ENCODE peak calls at places on chromosome 2, in five cellular contexts. One of them, this sample, is unnamed.
A peak's percentile ranks its signal among the peaks of the same experiment; 100 is the strongest.

GRCh38 chr2:196336206-196336605 is 164.8 kb upstream of the STK17B start:
- DNase-seq in left lung: no peak
- DNase-seq in heart right ventricle: no peak
- DNase-seq in bronchial epithelial cell: no peak
- DNase-seq in brain microvascular endothelial cell: peak; percentile 32
- DNase-seq in this sample: no peak

GRCh38 chr2:48844418-48845155 is 89.1 kb upstream of the LHCGR start:
- DNase-seq in left lung: no peak
- DNase-seq in heart right ventricle: no peak
- DNase-seq in bronchial epithelial cell: peak; percentile 76
- DNase-seq in brain microvascular endothelial cell: no peak
- DNase-seq in this sample: no peak

GRCh38 chr2:96537066-96537733 is 648 bp downstream of the ARID5A start:
- DNase-seq in left lung: peak; percentile 97
- DNase-seq in heart right ventricle: peak; percentile 78
- DNase-seq in bronchial epithelial cell: no peak
- DNase-seq in brain microvascular endothelial cell: no peak
- DNase-seq in this sample: peak; percentile 53

GRCh38 chr2:220533485-220533884 is 906.1 kb downstream of the SLC4A3 start:
- DNase-seq in left lung: no peak
- DNase-seq in heart right ventricle: no peak
- DNase-seq in bronchial epithelial cell: peak; percentile 42
- DNase-seq in brain microvascular endothelial cell: peak; percentile 84
- DNase-seq in this sample: no peak

GRCh38 chr2:113795405-113795920 is 39.0 kb upstream of the SLC35F5 start:
- DNase-seq in left lung: no peak
- DNase-seq in heart right ventricle: no peak
- DNase-seq in bronchial epithelial cell: no peak
- DNase-seq in brain microvascular endothelial cell: peak; percentile 12
- DNase-seq in this sample: no peak

GRCh38 chr2:174625031-174625430 is 27.4 kb upstream of the WIPF1 start:
- DNase-seq in left lung: no peak
- DNase-seq in heart right ventricle: no peak
- DNase-seq in bronchial epithelial cell: no peak
- DNase-seq in brain microvascular endothelial cell: no peak
- DNase-seq in this sample: no peak

GRCh38 chr2:17912266-17912691 is 33.8 kb downstream of the KCNS3 start:
- DNase-seq in left lung: no peak
- DNase-seq in heart right ventricle: no peak
- DNase-seq in bronchial epithelial cell: no peak
- DNase-seq in brain microvascular endothelial cell: no peak
- DNase-seq in this sample: no peak

GRCh38 chr2:69585855-69586560 is 57.5 kb downstream of the AAK1 start:
- DNase-seq in left lung: no peak
- DNase-seq in heart right ventricle: no peak
- DNase-seq in bronchial epithelial cell: no peak
- DNase-seq in brain microvascular endothelial cell: no peak
- DNase-seq in this sample: no peak

GRCh38 chr2:21787931-21788330 is 664.2 kb downstream of the TDRD15 start:
- DNase-seq in left lung: no peak
- DNase-seq in heart right ventricle: no peak
- DNase-seq in bronchial epithelial cell: no peak
- DNase-seq in brain microvascular endothelial cell: no peak
- DNase-seq in this sample: no peak

GRCh38 chr2:26712486-26713465 is 20.3 kb downstream of the KCNK3 start:
- DNase-seq in left lung: no peak
- DNase-seq in heart right ventricle: no peak
- DNase-seq in bronchial epithelial cell: no peak
- DNase-seq in brain microvascular endothelial cell: no peak
- DNase-seq in this sample: no peak

GRCh38 chr2:35973132-35973736 is 382.3 kb upstream of the CRIM1 start:
- DNase-seq in left lung: no peak
- DNase-seq in heart right ventricle: no peak
- DNase-seq in bronchial epithelial cell: peak; percentile 21
- DNase-seq in brain microvascular endothelial cell: peak; percentile 31
- DNase-seq in this sample: peak; percentile 27

GRCh38 chr2:35976611-35977010 is 379.0 kb upstream of the CRIM1 start:
- DNase-seq in left lung: no peak
- DNase-seq in heart right ventricle: no peak
- DNase-seq in bronchial epithelial cell: no peak
- DNase-seq in brain microvascular endothelial cell: no peak
- DNase-seq in this sample: no peak

GRCh38 chr2:35978218-35978617 is 377.4 kb upstream of the CRIM1 start:
- DNase-seq in left lung: no peak
- DNase-seq in heart right ventricle: no peak
- DNase-seq in bronchial epithelial cell: no peak
- DNase-seq in brain microvascular endothelial cell: no peak
- DNase-seq in this sample: no peak

GRCh38 chr2:35973737-35974132 is 381.8 kb upstream of the CRIM1 start:
- DNase-seq in left lung: no peak
- DNase-seq in heart right ventricle: no peak
- DNase-seq in bronchial epithelial cell: peak; percentile 5
- DNase-seq in brain microvascular endothelial cell: no peak
- DNase-seq in this sample: no peak
- H3K4me3 ChIP-seq in left lung: no peak overlapping the region
- H3K4me3 ChIP-seq in heart right ventricle: no peak overlapping the region
- H3K4me3 ChIP-seq in bronchial epithelial cell: no peak overlapping the region
- H3K4me3 ChIP-seq in brain microvascular endothelial cell: no peak overlapping the region
- H3K4me3 ChIP-seq in this sample: no peak overlapping the region

GRCh38 chr2:23124214-23124735 is 260.7 kb upstream of the KLHL29 start:
- DNase-seq in left lung: no peak
- DNase-seq in heart right ventricle: no peak
- DNase-seq in bronchial epithelial cell: no peak
- DNase-seq in brain microvascular endothelial cell: no peak
- DNase-seq in this sample: no peak
- H3K27me3 ChIP-seq in left lung: no peaks in the 10 kb centered on the region
- H3K27me3 ChIP-seq in heart right ventricle: no peaks in the 10 kb centered on the region
- H3K27me3 ChIP-seq in bronchial epithelial cell: no peaks in the 10 kb centered on the region
- H3K27me3 ChIP-seq in brain microvascular endothelial cell: no peaks in the 10 kb centered on the region
- H3K27me3 ChIP-seq in this sample: no peaks in the 10 kb centered on the region

DNA sequence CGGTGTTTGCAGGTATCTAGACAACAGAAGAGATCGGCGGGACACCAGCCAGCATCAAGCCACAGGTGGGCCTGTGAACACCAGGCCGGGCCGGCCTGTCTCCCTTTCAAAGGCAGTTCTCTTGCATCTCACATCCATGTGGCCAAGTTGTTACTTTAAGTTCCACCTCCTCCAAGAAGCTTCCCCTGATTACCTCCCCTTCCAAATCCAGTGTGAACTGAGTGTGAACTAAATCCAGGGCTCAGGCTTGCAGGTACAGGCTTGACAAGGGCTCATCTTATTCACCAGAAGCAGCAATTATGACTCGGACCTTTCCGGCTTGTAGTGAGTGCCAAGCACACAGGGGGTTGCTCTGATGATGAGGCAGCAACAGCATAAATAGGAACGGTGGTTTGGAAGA is 3.9 kb downstream of the CRACDL start:
- DNase-seq in left lung: no peak
- DNase-seq in heart right ventricle: no peak
- DNase-seq in bronchial epithelial cell: peak; percentile 23
- DNase-seq in brain microvascular endothelial cell: no peak
- DNase-seq in this sample: no peak
- H3K4me3 ChIP-seq in left lung: no peak overlapping the region
- H3K4me3 ChIP-seq in heart right ventricle: no peak overlapping the region
- H3K4me3 ChIP-seq in bronchial epithelial cell: no peak overlapping the region
- H3K4me3 ChIP-seq in brain microvascular endothelial cell: no peak overlapping the region
- H3K4me3 ChIP-seq in this sample: no peak overlapping the region

GRCh38 chr2:132038179-132038882 is 123.4 kb downstream of the ANKRD30BL start:
- DNase-seq in left lung: peak; percentile 69
- DNase-seq in heart right ventricle: no peak
- DNase-seq in bronchial epithelial cell: no peak
- DNase-seq in brain microvascular endothelial cell: no peak
- DNase-seq in this sample: peak; percentile 9
- H3K27me3 ChIP-seq in left lung: peaks cover 33% of the 10 kb centered on the region
- H3K27me3 ChIP-seq in heart right ventricle: peaks cover 37% of the 10 kb centered on the region
- H3K27me3 ChIP-seq in bronchial epithelial cell: peaks cover 10% of the 10 kb centered on the region
- H3K27me3 ChIP-seq in brain microvascular endothelial cell: peaks cover 7% of the 10 kb centered on the region
- H3K27me3 ChIP-seq in this sample: peaks cover 25% of the 10 kb centered on the region

GRCh38 chr2:675051-675450 is 2.2 kb downstream of the TMEM18 start:
- DNase-seq in left lung: no peak
- DNase-seq in heart right ventricle: no peak
- DNase-seq in bronchial epithelial cell: no peak
- DNase-seq in brain microvascular endothelial cell: no peak
- DNase-seq in this sample: no peak

GRCh38 chr2:676647-677055 is 555 bp downstream of the TMEM18 start:
- DNase-seq in left lung: peak; percentile 100
- DNase-seq in heart right ventricle: peak; percentile 100
- DNase-seq in bronchial epithelial cell: peak; percentile 89
- DNase-seq in brain microvascular endothelial cell: peak; percentile 97
- DNase-seq in this sample: peak; percentile 99

GRCh38 chr2:675982-676646 is 1.1 kb downstream of the TMEM18 start:
- DNase-seq in left lung: no peak
- DNase-seq in heart right ventricle: no peak
- DNase-seq in bronchial epithelial cell: peak; percentile 91
- DNase-seq in brain microvascular endothelial cell: peak; percentile 88
- DNase-seq in this sample: peak; percentile 30

GRCh38 chr2:674319-674985 is 2.8 kb downstream of the TMEM18 start:
- DNase-seq in left lung: peak; percentile 24
- DNase-seq in heart right ventricle: no peak
- DNase-seq in bronchial epithelial cell: no peak
- DNase-seq in brain microvascular endothelial cell: peak; percentile 17
- DNase-seq in this sample: no peak

GRCh38 chr2:675460-675859 is 1.7 kb downstream of the TMEM18 start:
- DNase-seq in left lung: peak; percentile 68
- DNase-seq in heart right ventricle: no peak
- DNase-seq in bronchial epithelial cell: no peak
- DNase-seq in brain microvascular endothelial cell: no peak
- DNase-seq in this sample: no peak
- H3K4me3 ChIP-seq in left lung: no peak overlapping the region
- H3K4me3 ChIP-seq in heart right ventricle: no peak overlapping the region
- H3K4me3 ChIP-seq in bronchial epithelial cell: no peak overlapping the region
- H3K4me3 ChIP-seq in brain microvascular endothelial cell: peak overlapping the region; percentile 5
- H3K4me3 ChIP-seq in this sample: no peak overlapping the region

GRCh38 chr2:104656496-104657310 is 197.2 kb upstream of the POU3F3 start:
- DNase-seq in left lung: peak; percentile 81
- DNase-seq in heart right ventricle: peak; percentile 16
- DNase-seq in bronchial epithelial cell: no peak
- DNase-seq in brain microvascular endothelial cell: no peak
- DNase-seq in this sample: no peak
- H3K27me3 ChIP-seq in left lung: no peaks in the 10 kb centered on the region
- H3K27me3 ChIP-seq in heart right ventricle: peaks cover 13% of the 10 kb centered on the region
- H3K27me3 ChIP-seq in bronchial epithelial cell: no peaks in the 10 kb centered on the region
- H3K27me3 ChIP-seq in brain microvascular endothelial cell: peaks cover 4% of the 10 kb centered on the region
- H3K27me3 ChIP-seq in this sample: no peaks in the 10 kb centered on the region

DNA sequence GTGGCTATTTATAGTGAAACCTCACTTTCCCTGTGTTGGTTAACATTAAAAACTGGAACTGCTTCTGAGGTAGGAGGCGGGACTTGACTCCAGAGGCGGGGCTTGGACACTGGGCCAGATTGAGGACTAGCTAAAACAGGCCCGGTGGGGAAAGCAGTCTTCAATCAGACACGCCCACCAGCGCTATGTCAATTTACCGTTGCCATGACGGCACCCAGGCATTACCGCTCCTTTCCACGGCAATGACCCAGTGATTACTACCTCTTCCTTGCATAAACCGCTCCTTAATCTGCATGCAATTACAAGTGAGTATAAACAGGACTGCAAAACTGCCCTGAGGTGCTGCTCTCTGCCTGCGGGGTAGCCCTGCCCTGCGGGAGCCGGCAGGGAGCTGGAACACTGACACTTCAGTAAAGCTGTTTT is 35.3 kb downstream of the LRRFIP1 start:
- DNase-seq in left lung: peak; percentile 92
- DNase-seq in heart right ventricle: peak; percentile 84
- DNase-seq in bronchial epithelial cell: peak; percentile 95
- DNase-seq in brain microvascular endothelial cell: peak; percentile 86
- DNase-seq in this sample: peak; percentile 94
- H3K4me3 ChIP-seq in left lung: no peak overlapping the region
- H3K4me3 ChIP-seq in heart right ventricle: no peak overlapping the region
- H3K4me3 ChIP-seq in bronchial epithelial cell: no peak overlapping the region
- H3K4me3 ChIP-seq in brain microvascular endothelial cell: no peak overlapping the region
- H3K4me3 ChIP-seq in this sample: no peak overlapping the region

DNA sequence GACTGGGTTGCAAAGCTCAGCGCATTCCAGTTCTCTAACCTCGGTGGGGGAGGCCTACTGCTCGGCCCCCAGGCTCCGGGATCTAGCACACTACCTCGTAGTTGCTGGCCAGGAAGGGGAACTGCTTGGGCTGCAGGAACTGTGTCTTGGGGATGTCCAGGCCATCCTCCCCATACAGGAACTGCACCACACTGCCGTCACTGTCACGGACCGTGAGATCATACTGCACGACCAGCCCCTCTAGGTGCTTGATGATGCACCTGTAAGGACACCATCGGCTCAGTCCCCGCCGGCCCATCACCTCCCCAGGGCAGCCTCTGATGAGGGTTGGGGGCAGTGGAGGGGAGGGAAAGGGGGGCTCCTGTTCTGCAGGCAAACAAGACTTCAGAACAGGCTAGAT is 61.6 kb downstream of the POLR1A start:
- DNase-seq in left lung: no peak
- DNase-seq in heart right ventricle: no peak
- DNase-seq in bronchial epithelial cell: no peak
- DNase-seq in brain microvascular endothelial cell: no peak
- DNase-seq in this sample: no peak
- H3K27me3 ChIP-seq in left lung: no peaks in the 10 kb centered on the region
- H3K27me3 ChIP-seq in heart right ventricle: no peaks in the 10 kb centered on the region
- H3K27me3 ChIP-seq in bronchial epithelial cell: no peaks in the 10 kb centered on the region
- H3K27me3 ChIP-seq in brain microvascular endothelial cell: no peaks in the 10 kb centered on the region
- H3K27me3 ChIP-seq in this sample: no peaks in the 10 kb centered on the region

DNA sequence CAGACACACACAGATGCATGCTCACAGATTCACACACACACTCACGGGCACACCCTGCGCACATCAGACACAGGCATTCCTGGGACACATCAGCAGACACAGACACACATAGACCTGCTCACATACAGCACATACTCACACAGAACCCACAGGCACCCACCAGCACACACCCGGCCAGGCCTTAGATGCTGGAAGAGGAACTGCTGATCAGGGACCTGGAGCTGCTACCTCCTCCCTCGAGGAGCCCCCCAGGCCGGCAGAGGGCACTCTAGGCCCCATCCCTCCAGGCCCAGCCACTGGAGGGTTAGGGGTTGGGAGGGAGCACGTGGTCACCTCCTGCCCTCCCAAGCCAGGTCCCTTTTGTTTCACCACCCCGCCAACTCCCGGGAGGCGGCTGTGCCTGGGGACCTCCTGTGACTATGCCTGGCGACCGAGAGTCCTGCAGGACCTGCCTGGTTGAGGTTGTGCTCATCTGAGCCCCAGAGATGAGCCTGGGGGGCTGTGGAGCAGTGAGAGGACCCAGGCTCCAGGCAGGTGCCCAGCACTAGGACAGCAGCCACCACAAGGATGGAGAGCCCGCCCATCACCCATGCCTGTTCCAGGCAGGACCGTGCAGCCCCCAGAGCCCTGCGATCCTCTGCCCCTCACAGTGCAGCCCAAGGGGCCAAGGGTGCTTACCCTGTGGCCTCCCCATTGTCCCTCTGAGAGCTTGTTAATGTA is 21.0 kb upstream of the PTMA start:
- DNase-seq in left lung: peak; percentile 91
- DNase-seq in heart right ventricle: peak; percentile 74
- DNase-seq in bronchial epithelial cell: no peak
- DNase-seq in brain microvascular endothelial cell: no peak
- DNase-seq in this sample: peak; percentile 87
- H3K4me3 ChIP-seq in left lung: no peak overlapping the region
- H3K4me3 ChIP-seq in heart right ventricle: no peak overlapping the region
- H3K4me3 ChIP-seq in bronchial epithelial cell: no peak overlapping the region
- H3K4me3 ChIP-seq in brain microvascular endothelial cell: no peak overlapping the region
- H3K4me3 ChIP-seq in this sample: peak overlapping the region; percentile 28

GRCh38 chr2:4091869-4092268 is 388.5 kb downstream of the DCDC2C start:
- DNase-seq in left lung: no peak
- DNase-seq in heart right ventricle: no peak
- DNase-seq in bronchial epithelial cell: no peak
- DNase-seq in brain microvascular endothelial cell: no peak
- DNase-seq in this sample: no peak
- H3K27me3 ChIP-seq in left lung: no peaks in the 10 kb centered on the region
- H3K27me3 ChIP-seq in heart right ventricle: no peaks in the 10 kb centered on the region
- H3K27me3 ChIP-seq in bronchial epithelial cell: no peaks in the 10 kb centered on the region
- H3K27me3 ChIP-seq in brain microvascular endothelial cell: no peaks in the 10 kb centered on the region
- H3K27me3 ChIP-seq in this sample: no peaks in the 10 kb centered on the region

This sample was measured in HAP-1.